ENCODE peak calls at places on chromosome 19, in seven cellular contexts. Y, O, M, R, U, K and J are unnamed samples.

GRCh38 chr19:41616785-41617621 is 9.9 kb downstream of the CEACAM4 start:
- DNase-seq in Y (peak), O (no peak), M (peak), R (no peak), U (peak), K (no peak), J (no peak)

GRCh38 chr19:30046522-30046921 is 104.5 kb downstream of the URI1 start:
- DNase-seq in Y (no peak), O (no peak), M (no peak), R (no peak), U (peak), K (no peak), J (no peak)

GRCh38 chr19:55345818-55346724 is 6.4 kb downstream of the KMT5C start:
- DNase-seq in Y (no peak), O (no peak), M (peak), R (peak), U (peak), K (no peak), J (no peak)

GRCh38 chr19:42540071-42540553 is 11.8 kb upstream of the CEACAM1 start:
- DNase-seq in Y (no peak), O (no peak), M (peak), R (no peak), U (no peak), K (no peak), J (no peak)

GRCh38 chr19:28878862-28879566 is 333.9 kb downstream of the UQCRFS1 start:
- DNase-seq in Y (peak), O (peak), M (peak), R (peak), U (peak), K (no peak), J (peak)

GRCh38 chr19:28213476-28214082 is 999.4 kb downstream of the UQCRFS1 start:
- DNase-seq in Y (no peak), O (no peak), M (no peak), R (no peak), U (peak), K (no peak), J (no peak)

GRCh38 chr19:1560281-1560882 is 7.7 kb downstream of the MEX3D start:
- DNase-seq in Y (no peak), O (no peak), M (no peak), R (no peak), U (no peak), K (no peak), J (no peak)

GRCh38 chr19:1850809-1851544 is 2.7 kb upstream of the REXO1 start:
- DNase-seq in Y (no peak), O (no peak), M (no peak), R (no peak), U (no peak), K (no peak), J (no peak)

GRCh38 chr19:5914946-5915781 is 1.1 kb downstream of the CAPS start:
- DNase-seq in Y (no peak), O (no peak), M (no peak), R (peak), U (no peak), K (peak), J (no peak)

GRCh38 chr19:1730157-1730556 is 23.1 kb upstream of the ONECUT3 start:
- DNase-seq in Y (no peak), O (no peak), M (no peak), R (no peak), U (no peak), K (no peak), J (no peak)

GRCh38 chr19:57334191-57334590 is 13.9 kb downstream of the ZNF543 start:
- DNase-seq in Y (no peak), O (no peak), M (no peak), R (no peak), U (no peak), K (no peak), J (no peak)

GRCh38 chr19:1154731-1155351 is 19.2 kb downstream of the SBNO2 start:
- DNase-seq in Y (no peak), O (peak), M (peak), R (peak), U (peak), K (peak), J (no peak)

DNA sequence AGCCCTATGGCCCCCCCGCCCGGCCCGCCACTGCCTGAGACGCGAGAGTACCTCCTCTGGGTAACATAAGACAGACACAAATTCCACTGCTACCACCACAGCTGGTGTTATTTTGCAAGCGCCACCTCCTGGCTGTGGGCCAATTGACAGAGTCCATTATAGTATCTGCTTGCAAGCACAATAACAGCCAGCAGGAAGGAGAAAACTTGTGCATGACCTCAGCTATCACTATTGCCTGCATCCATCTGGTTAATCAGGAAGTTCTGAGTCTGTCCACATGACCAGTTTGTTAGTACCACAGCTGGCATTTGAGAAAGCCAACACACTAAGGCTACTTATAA is 25.3 kb upstream of the OR10H2 start:
- DNase-seq in Y (no peak), O (peak), M (peak), R (peak), U (peak), K (no peak), J (no peak)
- TF ChIP-seq CTCF in Y (no peak), O (no peak), M (no peak), R (no peak), U (no peak), K (no peak), J (no peak)

DNA sequence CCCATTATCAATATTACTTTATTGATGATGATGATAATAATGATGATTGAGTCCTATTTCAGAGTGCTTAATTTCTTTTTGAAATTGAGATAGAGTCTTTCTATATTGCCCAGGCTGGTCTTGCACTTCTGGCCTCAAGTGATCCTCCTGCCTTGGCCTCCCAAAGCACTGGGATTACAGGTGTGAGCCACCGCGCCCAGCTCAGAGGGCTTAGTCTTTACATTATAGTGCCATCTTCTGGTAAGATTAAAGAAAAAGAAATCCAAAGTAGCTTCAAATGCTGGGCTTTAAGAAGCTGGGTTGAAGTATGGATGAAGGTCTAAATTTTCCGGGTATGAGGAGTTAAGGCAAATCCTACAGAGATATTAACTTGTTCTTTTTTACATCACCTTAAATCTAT is 3.4 kb upstream of the ZNF333 start:
- DNase-seq in Y (no peak), O (no peak), M (peak), R (peak), U (peak), K (no peak), J (no peak)
- TF ChIP-seq CTCF in Y (no peak), O (peak), M (peak), R (peak), U (peak), K (peak), J (peak)

GRCh38 chr19:38718747-38719543 is 25.3 kb downstream of the CAPN12 start:
- DNase-seq in Y (no peak), O (peak), M (peak), R (peak), U (no peak), K (peak), J (no peak)
- TF ChIP-seq CTCF in Y (peak), O (peak), M (peak), R (peak), U (peak), K (no peak), J (peak)

GRCh38 chr19:35483089-35483488 is 7.2 kb downstream of the KRTDAP start:
- DNase-seq in Y (no peak), O (no peak), M (no peak), R (no peak), U (no peak), K (no peak), J (no peak)

GRCh38 chr19:35478794-35479193 is 11.5 kb downstream of the KRTDAP start:
- DNase-seq in Y (no peak), O (no peak), M (no peak), R (no peak), U (no peak), K (no peak), J (no peak)

GRCh38 chr19:35474104-35474503 is 16.2 kb downstream of the KRTDAP start:
- DNase-seq in Y (no peak), O (no peak), M (no peak), R (no peak), U (no peak), K (no peak), J (no peak)

GRCh38 chr19:35476149-35476548 is 14.1 kb downstream of the KRTDAP start:
- DNase-seq in Y (no peak), O (no peak), M (no peak), R (no peak), U (no peak), K (no peak), J (no peak)

GRCh38 chr19:35479278-35479677 is 11.0 kb downstream of the KRTDAP start:
- DNase-seq in Y (no peak), O (no peak), M (no peak), R (no peak), U (no peak), K (no peak), J (no peak)
- TF ChIP-seq CTCF in Y (no peak), O (no peak), M (no peak), R (no peak), U (no peak), K (no peak), J (peak)

GRCh38 chr19:18865106-18865972 is 30.6 kb downstream of the CERS1 start:
- DNase-seq in Y (no peak), O (no peak), M (no peak), R (peak), U (no peak), K (peak), J (no peak)

GRCh38 chr19:18865973-18866799 is 29.8 kb downstream of the CERS1 start:
- DNase-seq in Y (peak), O (peak), M (peak), R (peak), U (peak), K (peak), J (peak)

GRCh38 chr19:18867199-18867598 is 28.8 kb downstream of the CERS1 start:
- DNase-seq in Y (no peak), O (no peak), M (no peak), R (peak), U (no peak), K (peak), J (no peak)

GRCh38 chr19:18867751-18868150 is 28.2 kb downstream of the CERS1 start:
- DNase-seq in Y (no peak), O (no peak), M (no peak), R (no peak), U (no peak), K (peak), J (no peak)

DNA sequence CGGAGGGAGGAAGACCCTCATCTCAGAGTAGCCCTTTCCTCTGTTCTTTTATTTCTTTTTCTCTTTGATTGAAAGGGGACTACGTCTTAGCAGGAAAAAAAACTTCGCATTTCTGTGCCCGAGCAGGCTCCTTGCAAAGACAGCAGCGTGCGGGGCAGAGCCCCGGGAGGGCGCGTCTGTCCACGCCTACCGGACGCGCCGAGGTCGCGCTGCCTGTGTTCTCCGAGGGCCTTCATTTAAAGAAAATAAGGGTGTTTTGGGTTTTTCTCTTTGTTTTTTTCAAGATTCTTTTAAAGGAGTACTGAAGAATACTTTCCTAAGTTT is 29.2 kb downstream of the CERS1 start:
- DNase-seq in Y (no peak), O (no peak), M (no peak), R (no peak), U (no peak), K (no peak), J (no peak)
- TF ChIP-seq CTCF in Y (peak), O (no peak), M (no peak), R (peak), U (no peak), K (peak), J (peak)

DNA sequence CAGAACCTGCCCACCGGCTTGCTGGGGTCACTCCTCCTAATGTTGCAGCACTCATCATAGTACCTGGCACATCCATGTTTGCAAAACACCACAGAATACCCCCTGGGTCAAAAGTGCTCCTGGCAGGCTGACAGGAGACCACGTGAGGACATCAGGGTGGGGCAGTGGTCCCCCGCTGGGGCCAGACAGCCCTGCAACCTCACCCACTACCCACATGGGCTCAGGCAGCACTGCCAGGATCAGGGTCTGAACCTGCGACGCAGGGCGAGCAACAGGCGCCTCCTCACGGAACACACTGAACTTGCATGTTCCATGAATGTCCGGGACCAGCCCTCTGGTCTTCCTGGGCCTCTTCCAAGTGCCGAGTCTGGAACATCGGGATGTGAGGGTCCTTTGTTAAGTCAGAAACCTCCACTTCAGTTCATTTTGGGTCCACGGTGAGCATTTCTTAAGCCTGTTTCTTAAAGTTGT is 1.4 kb upstream of the SLC7A9 start:
- DNase-seq in Y (no peak), O (no peak), M (no peak), R (no peak), U (no peak), K (no peak), J (no peak)
- TF ChIP-seq CTCF in Y (no peak), O (no peak), M (no peak), R (no peak), U (no peak), K (no peak), J (no peak)

DNA sequence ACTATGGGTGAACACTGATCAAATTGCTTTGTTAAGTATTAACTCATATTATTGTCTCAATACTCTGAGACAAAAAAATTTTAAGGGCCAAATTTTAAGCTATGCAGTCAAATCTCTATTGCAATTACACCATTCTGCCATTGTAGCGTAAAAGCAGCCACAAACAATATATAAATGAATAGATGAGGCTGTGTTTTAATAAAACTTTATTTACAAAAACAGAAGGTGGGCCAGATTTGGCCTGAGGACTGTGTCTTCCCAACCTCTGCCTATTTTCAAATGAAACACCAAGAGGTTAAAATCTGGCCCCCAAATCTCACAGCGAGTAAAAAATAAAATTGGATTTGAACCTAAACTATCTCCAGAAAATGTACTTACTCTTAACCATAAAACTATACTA is 51.7 kb downstream of the MBD3L2B start:
- DNase-seq in Y (no peak), O (no peak), M (no peak), R (no peak), U (no peak), K (no peak), J (no peak)
- TF ChIP-seq CTCF in Y (no peak), O (no peak), M (no peak), R (no peak), U (no peak), K (no peak), J (no peak)